ENCODE peak calls at places on chromosomes 7 and 10, in eight cellular contexts. U, N, W, T, O, E, Y and J are unnamed samples.

GRCh38 chr10:110436554-110437350 is 61.0 kb upstream of the DUSP5 start:
- DNase-seq in O (no peak), E (no peak), N (no peak), U (no peak), Y (no peak), T (peak; percentile 36), W (no peak), J (no peak)

GRCh38 chr7:2462731-2463130 is 13.5 kb downstream of the GRIFIN start:
- DNase-seq in U (no peak), T (no peak), W (no peak), E (no peak), Y (no peak), O (no peak), N (no peak), J (no peak)

GRCh38 chr7:44759246-44759645 is 10.6 kb downstream of the ZMIZ2 start:
- DNase-seq in O (no peak), U (no peak), Y (no peak), T (peak; percentile 63), N (no peak), W (no peak), E (no peak), J (no peak)

GRCh38 chr10:3525832-3526449 is 259.1 kb downstream of the KLF6 start:
- DNase-seq in W (peak; percentile 86), U (peak; percentile 54), O (peak; percentile 52), T (no peak), N (no peak), E (peak; percentile 68), Y (no peak), J (no peak)

GRCh38 chr7:126441745-126442144 is 811.0 kb downstream of the GRM8 start:
- DNase-seq in W (no peak), O (no peak), Y (no peak), E (no peak), N (no peak), T (no peak), U (no peak), J (no peak)

GRCh38 chr7:100396421-100396982 is 23.2 kb downstream of the PILRA start:
- DNase-seq in O (no peak), T (no peak), Y (no peak), E (no peak), W (no peak), U (no peak), N (no peak), J (no peak)

GRCh38 chr7:155956977-155957376 is 144.7 kb upstream of the SHH start:
- DNase-seq in E (no peak), W (no peak), O (no peak), U (no peak), N (no peak), T (no peak), Y (no peak), J (no peak)

GRCh38 chr10:130127612-130128607 is 8.3 kb upstream of the GLRX3 start:
- DNase-seq in W (peak; percentile 74), T (no peak), U (peak; percentile 58), E (peak; percentile 27), O (peak; percentile 36), N (peak; percentile 58), Y (no peak), J (peak; percentile 58)

GRCh38 chr7:150826061-150826849 is 25.7 kb downstream of the TMEM176A start:
- DNase-seq in N (no peak), T (no peak), E (no peak), U (no peak), W (no peak), Y (no peak), O (peak; percentile 86), J (no peak)

GRCh38 chr10:100612601-100613595 is 77.2 kb downstream of the HIF1AN start:
- DNase-seq in N (no peak), E (no peak), O (no peak), W (no peak), T (no peak), Y (no peak), U (no peak), J (no peak)

GRCh38 chr7:30789334-30789711 is 18.1 kb downstream of the MINDY4 start:
- DNase-seq in O (peak; percentile 56), Y (no peak), N (no peak), U (peak; percentile 23), W (no peak), E (no peak), T (no peak), J (no peak)

GRCh38 chr10:110326351-110327032 is 21.8 kb upstream of the SMNDC1 start:
- DNase-seq in U (no peak), E (no peak), O (no peak), W (no peak), Y (no peak), N (no peak), T (no peak), J (no peak)

GRCh38 chr7:130874071-130874915 is 140.3 kb upstream of the KLF14 start:
- DNase-seq in T (no peak), O (no peak), N (no peak), W (no peak), U (no peak), Y (no peak), E (no peak), J (no peak)

GRCh38 chr10:61296161-61296560 is 157.0 kb downstream of the TMEM26 start:
- DNase-seq in N (no peak), Y (no peak), O (no peak), E (no peak), T (no peak), U (no peak), W (no peak), J (no peak)

GRCh38 chr7:29022291-29022988 is 64.3 kb upstream of the TRIL start:
- DNase-seq in N (no peak), W (no peak), Y (no peak), O (no peak), T (no peak), U (no peak), E (no peak), J (no peak)

GRCh38 chr10:119493155-119493554 is 49.4 kb downstream of the RGS10 start:
- DNase-seq in E (no peak), U (no peak), Y (no peak), O (no peak), T (no peak), W (no peak), N (no peak), J (no peak)

GRCh38 chr10:119494224-119495060 is 48.1 kb downstream of the RGS10 start:
- DNase-seq in Y (no peak), W (no peak), O (no peak), T (no peak), E (peak; percentile 35), N (no peak), U (no peak), J (no peak)

GRCh38 chr10:119495061-119495505 is 47.4 kb downstream of the RGS10 start:
- DNase-seq in E (no peak), T (no peak), U (no peak), N (no peak), Y (no peak), O (no peak), W (no peak), J (no peak)

GRCh38 chr10:119489572-119490326 is 52.8 kb downstream of the RGS10 start:
- DNase-seq in N (peak; percentile 42), T (peak; percentile 88), U (peak; percentile 9), Y (peak; percentile 54), W (peak; percentile 55), E (no peak), O (no peak), J (no peak)

GRCh38 chr10:119491941-119492340 is 50.6 kb downstream of the RGS10 start:
- DNase-seq in W (no peak), O (no peak), E (no peak), Y (no peak), N (no peak), T (no peak), U (no peak), J (no peak)
- TF ChIP-seq POLR2A in W (no peak), O (no peak), E (no peak), Y (no peak), N (no peak), T (no peak), U (no peak), J (no peak)

GRCh38 chr10:47360419-47361040 is 12.4 kb downstream of the RBP3 start:
- DNase-seq in Y (no peak), W (no peak), O (no peak), E (no peak), U (no peak), N (no peak), T (peak; percentile 43), J (no peak)

GRCh38 chr10:47359101-47359500 is 10.9 kb downstream of the RBP3 start:
- DNase-seq in E (no peak), W (no peak), Y (no peak), N (no peak), T (no peak), O (no peak), U (no peak), J (no peak)

GRCh38 chr10:47362199-47362598 is 14.0 kb downstream of the RBP3 start:
- DNase-seq in N (no peak), Y (no peak), O (no peak), T (no peak), U (no peak), E (no peak), W (no peak), J (no peak)

GRCh38 chr10:47359626-47360418 is 11.7 kb downstream of the RBP3 start:
- DNase-seq in T (peak; percentile 55), W (no peak), O (no peak), Y (no peak), E (no peak), N (no peak), U (no peak), J (no peak)

DNA sequence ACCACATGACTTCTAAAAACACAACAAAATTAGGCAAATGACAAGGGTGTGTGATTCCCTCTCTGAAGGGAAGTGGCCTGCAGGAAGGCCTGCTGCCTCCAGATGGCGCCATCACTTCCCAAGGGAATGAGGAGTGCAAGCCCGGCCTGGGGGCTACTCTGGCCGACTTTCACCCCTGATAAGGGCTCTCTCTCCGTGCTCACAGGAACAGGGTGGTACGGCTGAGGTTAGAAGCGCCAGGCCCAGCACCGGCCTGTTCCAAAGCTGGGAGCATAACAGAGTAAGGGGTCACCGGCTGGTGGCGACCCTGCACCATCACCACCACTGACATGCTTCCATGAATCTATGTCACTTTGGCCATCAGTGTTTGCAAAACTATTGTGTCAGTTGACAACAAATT is 13.1 kb downstream of the RBP3 start:
- DNase-seq in U (peak; percentile 28), O (no peak), N (peak; percentile 55), T (peak; percentile 59), E (no peak), Y (no peak), W (peak; percentile 35), J (peak; percentile 21)
- TF ChIP-seq CTCF in U (peak; percentile 70), O (peak; percentile 37), N (peak; percentile 10), T (peak; percentile 74), E (no peak), Y (no peak), W (peak; percentile 58), J (peak; percentile 56)

DNA sequence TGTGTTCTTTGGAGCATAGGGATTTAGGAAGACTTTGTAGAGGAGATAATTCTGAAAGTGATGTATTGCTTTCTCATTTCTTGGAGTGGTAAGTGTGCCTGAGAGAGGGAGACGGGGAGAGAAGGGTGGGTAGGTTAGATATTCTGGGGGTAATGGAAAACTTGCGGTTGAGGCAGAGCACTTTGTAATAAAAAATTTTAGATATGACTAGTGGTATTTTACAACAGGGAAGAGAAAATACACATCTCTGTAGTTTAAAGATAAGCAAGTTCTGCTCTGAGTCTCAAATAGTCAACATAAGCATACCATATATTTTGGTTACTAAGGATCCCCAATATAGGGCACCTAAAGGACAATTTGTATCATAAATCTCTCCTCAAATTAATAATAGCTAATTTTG is 6.6 kb downstream of the VPS50 start:
- DNase-seq in N (no peak), Y (no peak), O (no peak), W (no peak), U (no peak), E (no peak), T (no peak), J (no peak)
- TF ChIP-seq POLR2A in N (no peak), Y (no peak), O (no peak), W (no peak), U (no peak), E (no peak), T (no peak), J (no peak)

GRCh38 chr10:72375173-72375572 is 20.5 kb upstream of the DNAJB12 start:
- DNase-seq in N (no peak), O (no peak), T (no peak), Y (no peak), U (no peak), W (no peak), E (no peak), J (no peak)
- TF ChIP-seq CTCF in N (no peak), O (no peak), T (no peak), Y (no peak), U (no peak), W (no peak), E (no peak), J (no peak)